ENCODE peak calls at places on chromosomes 7 and 10, in five cellular contexts. One of them, this sample, is unnamed.
A peak's percentile ranks its signal among the peaks of the same experiment; 100 is the strongest.

GRCh38 chr7:107953924-107954303 is 49.0 kb downstream of the LAMB1 start:
- DNase-seq in brain microvascular endothelial cell: no peak
- DNase-seq in nephron progenitor cell: no peak
- DNase-seq in AG04450: no peak
- DNase-seq in GM10248: no peak
- DNase-seq in this sample: no peak

GRCh38 chr7:124399941-124400340 is 365.7 kb downstream of the GPR37 start:
- DNase-seq in brain microvascular endothelial cell: no peak
- DNase-seq in nephron progenitor cell: no peak
- DNase-seq in AG04450: no peak
- DNase-seq in GM10248: no peak
- DNase-seq in this sample: no peak

GRCh38 chr10:112040696-112041095 is 142.9 kb downstream of the GPAM start:
- DNase-seq in brain microvascular endothelial cell: no peak
- DNase-seq in nephron progenitor cell: no peak
- DNase-seq in AG04450: no peak
- DNase-seq in GM10248: no peak
- DNase-seq in this sample: no peak

GRCh38 chr7:14606101-14606500 is 296.4 kb downstream of the DGKB start:
- DNase-seq in brain microvascular endothelial cell: peak; percentile 48
- DNase-seq in nephron progenitor cell: no peak
- DNase-seq in AG04450: no peak
- DNase-seq in GM10248: no peak
- DNase-seq in this sample: no peak

GRCh38 chr7:6618621-6619020 is 3.2 kb downstream of the ZNF853 start:
- DNase-seq in brain microvascular endothelial cell: peak; percentile 5
- DNase-seq in nephron progenitor cell: no peak
- DNase-seq in AG04450: no peak
- DNase-seq in GM10248: no peak
- DNase-seq in this sample: no peak

GRCh38 chr7:28684729-28685211 is 272.5 kb downstream of the CREB5 start:
- DNase-seq in brain microvascular endothelial cell: no peak
- DNase-seq in nephron progenitor cell: peak; percentile 24
- DNase-seq in AG04450: no peak
- DNase-seq in GM10248: peak; percentile 38
- DNase-seq in this sample: peak; percentile 37

GRCh38 chr10:84837041-84837766 is 508.8 kb downstream of the CCSER2 start:
- DNase-seq in brain microvascular endothelial cell: no peak
- DNase-seq in nephron progenitor cell: no peak
- DNase-seq in AG04450: no peak
- DNase-seq in GM10248: no peak
- DNase-seq in this sample: no peak

GRCh38 chr7:110534241-110534931 is 556.5 kb upstream of the LRRN3 start:
- DNase-seq in brain microvascular endothelial cell: peak; percentile 51
- DNase-seq in nephron progenitor cell: no peak
- DNase-seq in AG04450: peak; percentile 38
- DNase-seq in GM10248: no peak
- DNase-seq in this sample: no peak

GRCh38 chr10:12130237-12130872 is 878 bp downstream of the SEC61A2 start:
- DNase-seq in brain microvascular endothelial cell: peak; percentile 69
- DNase-seq in nephron progenitor cell: peak; percentile 32
- DNase-seq in AG04450: peak; percentile 33
- DNase-seq in GM10248: peak; percentile 61
- DNase-seq in this sample: peak; percentile 73

GRCh38 chr7:40799-41750 is 151.3 kb upstream of the FAM20C start:
- DNase-seq in brain microvascular endothelial cell: no peak
- DNase-seq in nephron progenitor cell: no peak
- DNase-seq in AG04450: no peak
- DNase-seq in GM10248: no peak
- DNase-seq in this sample: no peak